ENCODE peak calls at places on chromosomes 12 and 14, in ten cellular contexts. O is DMS79; V is left lung; D is caudate nucleus; Q is immature natural killer cell; X is WTC11; I is SK-N-DZ; A is activated naive CD4-positive, alpha-beta T cell treated with Interleukin-2 at 50 U/mL for 16 hours; J is GOT3; Z is fibroblast of lung. P is an unnamed sample.

GRCh38 chr14:64736271-64737131 is 32.3 kb downstream of the PLEKHG3 start:
- DNase-seq in O (peak; percentile 87), V (no peak), D (no peak), Q (no peak), X (peak; percentile 46), I (no peak), A (no peak), J (no peak), Z (no peak), P (no peak)

GRCh38 chr12:93290391-93290790 is 87.3 kb upstream of the NUDT4 start:
- DNase-seq in O (no peak), V (no peak), D (no peak), Q (no peak), X (no peak), I (no peak), A (no peak), J (no peak), Z (no peak), P (no peak)

GRCh38 chr12:112347521-112347920 is 34.7 kb downstream of the HECTD4 start:
- DNase-seq in O (no peak), V (no peak), D (no peak), Q (no peak), X (no peak), I (no peak), A (no peak), J (no peak), Z (peak; percentile 90), P (peak; percentile 12)

GRCh38 chr12:50006754-50007442 is 18.4 kb downstream of the RACGAP1 start:
- DNase-seq in O (peak; percentile 4), V (no peak), D (no peak), Q (no peak), X (no peak), I (no peak), A (no peak), J (no peak), Z (no peak), P (peak; percentile 10)

GRCh38 chr14:93013368-93013719 is 90.4 kb downstream of the CHGA start:
- DNase-seq in O (no peak), V (peak; percentile 45), D (no peak), Q (no peak), X (no peak), I (peak; percentile 33), A (no peak), J (no peak), Z (no peak), P (no peak)

GRCh38 chr14:95998656-95999055 is 40.5 kb upstream of the C14orf132 start:
- DNase-seq in O (peak; percentile 29), V (no peak), D (no peak), Q (no peak), X (no peak), I (peak; percentile 10), A (no peak), J (no peak), Z (peak; percentile 70), P (peak; percentile 16)

GRCh38 chr14:53491256-53491905 is 338.3 kb upstream of the DDHD1 start:
- DNase-seq in O (no peak), V (no peak), D (no peak), Q (no peak), X (no peak), I (no peak), A (no peak), J (no peak), Z (no peak), P (peak; percentile 9)

GRCh38 chr14:105364100-105364708 is 34.1 kb upstream of the TEX22 start:
- DNase-seq in O (no peak), V (no peak), D (no peak), Q (peak; percentile 52), X (no peak), I (no peak), A (peak; percentile 36), J (no peak), Z (peak; percentile 39), P (no peak)

GRCh38 chr12:113190761-113191160 is 5.2 kb downstream of the RITA1 start:
- DNase-seq in O (no peak), V (no peak), D (no peak), Q (no peak), X (no peak), I (peak; percentile 86), A (no peak), J (no peak), Z (peak; percentile 42), P (peak; percentile 57)

GRCh38 chr14:63388766-63389431 is 70.2 kb upstream of the GPHB5 start:
- DNase-seq in O (no peak), V (peak; percentile 44), D (no peak), Q (peak; percentile 46), X (peak; percentile 76), I (peak; percentile 34), A (peak; percentile 66), J (no peak), Z (peak; percentile 69), P (peak; percentile 84)

GRCh38 chr14:102693006-102693755 is 84.1 kb upstream of the TRAF3 start:
- DNase-seq in O (no peak), V (no peak), D (no peak), Q (no peak), X (no peak), I (no peak), A (no peak), J (no peak), Z (no peak), P (no peak)

GRCh38 chr14:21768116-21768874 is 94.7 kb upstream of the OR4E1 start:
- DNase-seq in O (no peak), V (no peak), D (no peak), Q (no peak), X (no peak), I (peak; percentile 8), A (no peak), J (no peak), Z (no peak), P (peak; percentile 29)

GRCh38 chr12:75137896-75138295 is 71.7 kb downstream of the KCNC2 start:
- DNase-seq in O (no peak), V (no peak), D (no peak), Q (no peak), X (no peak), I (no peak), A (no peak), J (no peak), Z (peak; percentile 1), P (no peak)

GRCh38 chr12:109568486-109568885 is 4.8 kb downstream of the MMAB start:
- DNase-seq in O (no peak), V (no peak), D (no peak), Q (no peak), X (no peak), I (no peak), A (no peak), J (no peak), Z (no peak), P (no peak)

GRCh38 chr14:35333797-35334743 is 41.9 kb downstream of the PSMA6 start:
- DNase-seq in O (no peak), V (no peak), D (no peak), Q (peak; percentile 82), X (no peak), I (peak; percentile 37), A (peak; percentile 32), J (no peak), Z (no peak), P (no peak)

GRCh38 chr14:50001146-50001998 is 108.5 kb downstream of the ARF6 start:
- DNase-seq in O (peak; percentile 71), V (peak; percentile 57), D (no peak), Q (no peak), X (peak; percentile 20), I (no peak), A (peak; percentile 78), J (no peak), Z (no peak), P (peak; percentile 25)

GRCh38 chr14:100332797-100333196 is 9.7 kb downstream of the SLC25A47 start:
- DNase-seq in O (peak; percentile 88), V (no peak), D (no peak), Q (no peak), X (no peak), I (no peak), A (no peak), J (no peak), Z (no peak), P (no peak)

GRCh38 chr12:62632521-62632920 is 165.9 kb downstream of the MON2 start:
- DNase-seq in O (no peak), V (peak; percentile 40), D (no peak), Q (no peak), X (peak; percentile 61), I (peak; percentile 48), A (no peak), J (no peak), Z (peak; percentile 14), P (peak; percentile 23)

GRCh38 chr12:110458756-110459155 is 8.6 kb upstream of the ARPC3 start:
- DNase-seq in O (no peak), V (no peak), D (no peak), Q (no peak), X (no peak), I (no peak), A (no peak), J (no peak), Z (no peak), P (no peak)

P was measured in lung microvascular endothelial cell.